ENCODE peak calls at places on chromosomes 16 and 17, in seven cellular contexts. P, Y, C, O, A, L and M are unnamed samples. For H4K20me1, the result is how much of the 10 kb centered on the place peaks cover.

GRCh38 chr17:13888043-13888442 is 181.3 kb upstream of the COX10 start:
- DNase-seq in Y (no peak), P (no peak), O (peak), C (no peak), L (peak), A (peak), M (no peak)

GRCh38 chr16:356756-357155 is 4.2 kb upstream of the AXIN1 start:
- DNase-seq in Y (no peak), O (no peak), C (no peak), P (no peak), A (no peak), L (no peak), M (no peak)

GRCh38 chr17:80348551-80349436 is 66.2 kb upstream of the ENDOV start:
- DNase-seq in P (no peak), O (peak), A (no peak), Y (no peak), L (no peak), C (no peak), M (no peak)

GRCh38 chr16:2467301-2468141 is 3.6 kb upstream of the NTN3 start:
- DNase-seq in L (peak), A (peak), C (peak), O (peak), Y (peak), P (peak), M (peak)

GRCh38 chr16:86201746-86202145 is 302.8 kb downstream of the IRF8 start:
- DNase-seq in L (no peak), Y (no peak), P (no peak), C (no peak), A (no peak), O (no peak), M (no peak)

GRCh38 chr17:50307654-50308053 is 33.4 kb downstream of the TMEM92 start:
- DNase-seq in C (no peak), Y (no peak), A (no peak), P (no peak), O (no peak), L (no peak), M (no peak)

GRCh38 chr17:72193395-72194106 is 72.7 kb downstream of the SOX9 start:
- DNase-seq in A (no peak), Y (no peak), O (no peak), P (no peak), C (no peak), L (peak), M (no peak)

GRCh38 chr16:85554791-85555548 is 58.2 kb upstream of the GSE1 start:
- DNase-seq in L (peak), Y (peak), P (peak), C (no peak), A (no peak), O (peak), M (peak)

GRCh38 chr16:20901068-20901440 is 483 bp downstream of the LYRM1 start:
- DNase-seq in O (no peak), A (no peak), C (no peak), L (no peak), Y (no peak), P (peak), M (no peak)

GRCh38 chr16:2212362-2213324 is 2.0 kb upstream of the BRICD5 start:
- DNase-seq in A (no peak), P (no peak), Y (no peak), O (peak), L (no peak), C (no peak), M (no peak)

GRCh38 chr17:8766731-8767130 is 8.4 kb upstream of the SPDYE4 start:
- DNase-seq in O (no peak), P (no peak), C (no peak), Y (no peak), A (no peak), L (peak), M (no peak)

GRCh38 chr17:64171041-64171440 is 41.1 kb upstream of the ERN1 start:
- DNase-seq in Y (no peak), L (peak), A (no peak), O (peak), P (no peak), C (no peak), M (no peak)

GRCh38 chr16:1209081-1209480 is 16.0 kb downstream of the TPSG1 start:
- DNase-seq in Y (no peak), A (no peak), O (no peak), L (no peak), C (no peak), P (no peak), M (no peak)

GRCh38 chr17:74547264-74547663 is 1.3 kb upstream of the CD300C start:
- DNase-seq in P (no peak), Y (no peak), A (no peak), C (no peak), O (no peak), L (no peak), M (no peak)

GRCh38 chr16:83967838-83968482 is at the start of gene NECAB2:
- DNase-seq in L (peak), C (no peak), O (peak), Y (peak), P (peak), A (peak), M (peak)

GRCh38 chr17:73156166-73156840 is 8.5 kb upstream of the SSTR2 start:
- DNase-seq in A (peak), O (peak), P (peak), L (peak), C (peak), Y (peak), M (peak)

GRCh38 chr17:44766409-44767038 is 7.7 kb downstream of the ADAM11 start:
- DNase-seq in O (no peak), C (no peak), P (no peak), A (no peak), Y (no peak), L (no peak), M (no peak)

GRCh38 chr17:73625006-73625405 is 19.2 kb downstream of the SDK2 start:
- DNase-seq in A (no peak), L (no peak), P (no peak), Y (no peak), C (no peak), O (no peak), M (no peak)

GRCh38 chr17:82397449-82398335 is 20.5 kb upstream of the HEXD start:
- DNase-seq in O (no peak), P (no peak), Y (no peak), A (no peak), C (no peak), L (peak), M (no peak)

GRCh38 chr16:51035110-51035498 is 116.0 kb downstream of the SALL1 start:
- DNase-seq in P (peak), O (no peak), Y (no peak), C (no peak), L (peak), A (no peak), M (peak)

GRCh38 chr16:88773812-88774291 is 11.2 kb downstream of the PIEZO1 start:
- DNase-seq in Y (peak), O (peak), L (peak), A (no peak), C (no peak), P (peak), M (no peak)

GRCh38 chr16:67158637-67159600 is 790 bp downstream of the TRADD start:
- DNase-seq in O (peak), P (peak), A (peak), L (peak), Y (peak), C (no peak), M (peak)

GRCh38 chr16:25126820-25127232 is 15.3 kb downstream of the LCMT1 start:
- DNase-seq in L (peak), Y (no peak), P (no peak), O (peak), A (no peak), C (no peak), M (peak)

GRCh38 chr16:28204211-28204610 is 7.6 kb downstream of the XPO6 start:
- DNase-seq in L (no peak), C (no peak), P (no peak), O (no peak), Y (no peak), A (no peak), M (no peak)

GRCh38 chr17:80023261-80024205 is 12.1 kb downstream of the TBC1D16 start:
- DNase-seq in C (no peak), O (no peak), P (peak), A (peak), L (peak), Y (peak), M (no peak)

GRCh38 chr17:17361543-17362511 is 58.7 kb downstream of the NT5M start:
- DNase-seq in A (peak), L (peak), C (no peak), O (no peak), P (no peak), Y (no peak), M (no peak)

GRCh38 chr17:50708050-50709000 is 611 bp upstream of the ANKRD40 start:
- DNase-seq in P (no peak), O (peak), C (no peak), Y (no peak), A (no peak), L (peak), M (peak)

GRCh38 chr16:73068546-73069401 is 20.8 kb upstream of the ZFHX3 start:
- DNase-seq in O (peak), A (no peak), C (no peak), Y (peak), L (peak), P (no peak), M (no peak)

GRCh38 chr17:5558815-5559785 is 25.2 kb downstream of the NLRP1 start:
- DNase-seq in L (no peak), P (no peak), O (no peak), Y (no peak), A (no peak), C (no peak), M (no peak)

GRCh38 chr17:18851206-18851605 is 6.7 kb upstream of the PRPSAP2 start:
- DNase-seq in O (peak), L (no peak), A (no peak), Y (no peak), P (no peak), C (no peak), M (no peak)

GRCh38 chr17:81206166-81206565 is 16.6 kb downstream of the CEP131 start:
- DNase-seq in P (no peak), Y (no peak), C (no peak), L (no peak), O (no peak), A (no peak), M (no peak)

GRCh38 chr16:19133600-19133999 is 19.8 kb downstream of the ITPRIPL2 start:
- DNase-seq in L (no peak), C (no peak), Y (no peak), A (no peak), O (no peak), P (no peak), M (no peak)

GRCh38 chr17:80981062-80981902 is 10.4 kb upstream of the CHMP6 start:
- DNase-seq in C (no peak), P (peak), A (peak), L (no peak), O (peak), Y (peak), M (peak)

GRCh38 chr16:22664561-22664997 is 149.4 kb upstream of the HS3ST2 start:
- DNase-seq in L (no peak), O (peak), Y (no peak), C (no peak), P (no peak), A (no peak), M (peak)

GRCh38 chr16:15484662-15485061 is 50.3 kb downstream of the BMERB1 start:
- DNase-seq in C (no peak), L (peak), P (no peak), O (no peak), A (no peak), Y (no peak), M (no peak)

GRCh38 chr16:14496047-14496770 is 133.9 kb downstream of the PARN start:
- DNase-seq in L (no peak), A (no peak), C (no peak), Y (peak), O (no peak), P (no peak), M (no peak)

GRCh38 chr16:76768948-76769347 is 422.0 kb upstream of the MON1B start:
- DNase-seq in L (no peak), A (no peak), Y (no peak), C (no peak), P (no peak), O (no peak), M (no peak)

GRCh38 chr16:54175169-54175551 is 111.4 kb downstream of the IRX3 start:
- DNase-seq in A (no peak), L (no peak), O (no peak), P (no peak), Y (no peak), C (no peak), M (no peak)

GRCh38 chr16:84992700-84993075 is 18.6 kb downstream of the ZDHHC7 start:
- DNase-seq in Y (no peak), L (peak), P (no peak), O (no peak), A (no peak), C (no peak), M (no peak)

GRCh38 chr17:78682363-78682762 is 99.7 kb downstream of the CYTH1 start:
- DNase-seq in P (no peak), L (no peak), A (no peak), C (no peak), O (no peak), Y (peak), M (no peak)

GRCh38 chr17:78684026-78684425 is 98.0 kb downstream of the CYTH1 start:
- DNase-seq in O (no peak), C (no peak), L (no peak), Y (no peak), P (no peak), A (no peak), M (no peak)

GRCh38 chr17:78680436-78680835 is 101.6 kb downstream of the CYTH1 start:
- DNase-seq in P (no peak), O (peak), C (no peak), L (no peak), A (no peak), Y (no peak), M (no peak)

GRCh38 chr17:78679495-78680395 is 102.3 kb downstream of the CYTH1 start:
- DNase-seq in A (no peak), Y (no peak), L (no peak), C (no peak), P (no peak), O (no peak), M (no peak)

DNA sequence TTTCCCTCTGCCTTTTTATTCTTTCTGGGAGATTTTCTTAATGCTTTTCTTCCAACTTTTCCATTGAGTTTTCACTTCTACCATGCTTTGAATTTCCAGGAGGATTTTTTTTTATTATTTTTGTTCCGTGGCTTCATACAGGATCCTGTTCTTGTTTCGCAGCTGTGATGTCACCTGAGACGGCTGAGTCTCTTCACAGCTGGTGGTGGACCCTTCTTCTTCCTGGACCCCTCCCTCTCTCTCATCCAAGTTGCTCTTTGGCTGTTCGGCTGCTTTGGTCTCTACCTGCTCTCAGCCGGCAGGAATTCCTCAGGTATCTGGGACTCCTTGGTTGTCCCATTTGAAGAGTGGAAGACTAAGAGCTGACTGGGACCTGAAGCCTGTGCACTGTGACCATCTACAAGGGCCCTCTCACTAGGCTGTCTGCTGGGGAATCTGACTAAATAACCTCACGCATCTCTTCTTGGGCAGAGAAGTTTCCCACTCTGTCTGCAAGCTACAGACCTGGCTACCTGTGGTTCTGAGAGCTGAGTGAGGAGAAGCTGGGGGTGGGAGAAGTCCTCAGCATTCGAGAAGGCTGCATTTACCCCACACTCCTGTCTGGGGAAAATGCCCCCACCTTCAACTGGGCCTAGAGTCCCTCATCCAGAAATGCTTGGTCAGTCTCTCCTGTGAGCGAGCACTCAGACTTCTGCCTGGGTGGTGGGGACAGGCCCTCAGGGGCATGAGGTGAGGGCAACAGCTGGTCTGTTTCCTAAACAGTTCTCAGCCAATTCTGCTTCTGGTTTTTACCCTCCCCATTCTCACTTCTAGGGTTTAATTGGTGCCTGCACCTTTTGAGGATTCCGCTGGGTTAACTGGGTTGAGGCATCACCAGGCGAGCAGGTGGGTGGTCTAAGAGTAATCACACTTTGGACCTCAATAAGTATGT is 98.8 kb downstream of the CYTH1 start:
- DNase-seq in C (no peak), O (no peak), L (no peak), Y (no peak), A (no peak), P (no peak), M (no peak)
- H4K20me1 ChIP-seq in C (under half), O (under half), L (under half), Y (under half), A (under half), P (under half), M (under half)

GRCh38 chr16:11683140-11683539 is 14.9 kb downstream of the SNN start:
- DNase-seq in Y (no peak), A (no peak), C (no peak), L (no peak), O (no peak), P (no peak), M (peak)

GRCh38 chr16:11681977-11682654 is 13.9 kb downstream of the SNN start:
- DNase-seq in C (no peak), O (no peak), L (no peak), P (no peak), A (no peak), Y (no peak), M (peak)

GRCh38 chr16:11682655-11683096 is 14.4 kb downstream of the SNN start:
- DNase-seq in A (no peak), L (peak), P (no peak), O (no peak), Y (no peak), C (no peak), M (no peak)

GRCh38 chr16:11679941-11680911 is 12.0 kb downstream of the SNN start:
- DNase-seq in L (no peak), C (no peak), Y (no peak), O (no peak), P (no peak), A (no peak), M (no peak)

DNA sequence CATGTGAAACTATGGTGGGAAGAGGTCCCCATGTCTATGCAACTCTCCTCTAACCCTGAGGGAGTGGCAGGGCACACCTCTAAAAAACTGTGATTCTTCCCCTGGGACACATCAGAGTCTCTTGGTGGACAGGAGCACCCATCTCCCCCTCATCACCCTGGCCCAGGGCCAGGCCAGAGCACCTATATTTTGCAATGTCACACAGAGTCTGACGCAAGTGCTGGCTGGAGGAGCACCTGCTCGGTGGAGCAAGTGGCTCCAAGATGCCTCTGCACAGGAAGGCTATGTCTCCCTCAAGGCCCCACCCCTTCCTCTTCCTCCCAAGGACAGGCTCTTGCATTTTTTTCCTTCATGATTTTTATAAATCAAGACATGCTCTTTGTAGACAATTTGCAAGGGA is 13.3 kb downstream of the SNN start:
- DNase-seq in Y (no peak), C (no peak), L (no peak), P (no peak), A (no peak), O (no peak), M (peak)
- TF ChIP-seq EZH2phosphoT487 in Y (no peak), C (no peak), L (no peak), P (no peak), A (no peak), O (no peak), M (no peak)

DNA sequence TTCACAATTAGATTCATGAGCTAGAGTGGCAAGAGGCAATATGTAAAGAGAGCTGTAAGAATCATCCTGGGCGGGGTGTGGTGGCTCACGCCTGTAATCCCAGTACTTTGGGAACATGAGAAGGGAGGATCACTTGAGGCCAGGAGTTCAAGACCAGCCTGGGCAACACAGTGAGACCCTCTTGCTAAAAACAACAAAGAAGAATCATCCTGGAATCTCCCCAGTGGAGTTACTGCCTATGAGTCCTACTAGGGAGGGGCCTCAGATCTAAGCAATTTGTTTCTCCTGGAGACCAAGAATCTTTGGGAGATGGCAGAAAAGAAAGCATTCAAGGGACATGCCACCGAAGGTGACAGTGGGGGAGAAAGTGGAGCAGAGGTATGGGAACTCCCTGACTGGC is 119.1 kb downstream of the HIC1 start:
- DNase-seq in O (no peak), C (no peak), P (no peak), A (no peak), L (peak), Y (no peak), M (no peak)
- H3K4me3 ChIP-seq in O (no peak), C (no peak), P (no peak), A (no peak), L (peak), Y (no peak), M (no peak)

GRCh38 chr17:22278302-22279275 is 586.3 kb downstream of the KCNJ18 start:
- DNase-seq in Y (no peak), P (no peak), C (no peak), O (no peak), A (no peak), L (no peak), M (no peak)
- H4K20me1 ChIP-seq in Y (under half), P (under half), C (under half), O (under half), A (under half), L (under half), M (under half)

DNA sequence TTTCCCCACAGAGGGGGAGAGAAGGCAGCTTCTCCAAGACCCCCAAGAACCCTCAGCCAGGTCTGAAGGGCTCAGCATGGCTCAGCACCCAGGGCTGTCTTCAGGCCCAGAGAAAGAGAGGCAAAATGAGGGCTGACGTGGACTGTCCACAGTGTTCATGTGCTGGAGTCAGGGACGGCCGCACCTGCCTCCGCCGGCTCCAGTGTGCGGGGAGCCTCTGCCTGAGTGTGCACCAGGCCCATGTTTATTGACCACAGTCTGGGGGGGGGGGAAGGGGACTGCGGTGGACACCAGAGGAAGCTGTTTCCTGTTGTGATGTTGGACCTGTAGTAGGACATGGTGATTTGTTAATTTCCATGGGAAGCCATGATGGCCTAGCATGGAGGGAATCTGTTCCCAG is 6.9 kb downstream of the MRM1 start:
- DNase-seq in Y (no peak), L (no peak), A (no peak), O (no peak), C (no peak), P (no peak), M (no peak)
- TF ChIP-seq EZH2phosphoT487 in Y (no peak), L (no peak), A (no peak), O (no peak), C (no peak), P (no peak), M (no peak)